ENCODE peak calls at places on chromosomes 6 and 20, in ten cellular contexts. R is skeletal muscle cell; V is astrocyte of the spinal cord; X is NCI-H1436 treated with DMSO at 0.1 percent for 48 hours; P is bronchial epithelial cell; I is CD4-positive, CD25-positive, alpha-beta regulatory T cell; Q is NCI-H460; M is neural crest cell; B is uterus; H is right lobe of liver. Y is an unnamed sample.

GRCh38 chr6:45299096-45299581 is 29.0 kb upstream of the RUNX2 start:
- DNase-seq in H (no peak), M (no peak), B (no peak), Q (no peak), V (no peak), R (no peak), X (no peak), P (no peak), I (no peak), Y (no peak)

GRCh38 chr20:22746957-22747356 is 162.6 kb upstream of the FOXA2 start:
- DNase-seq in X (no peak), M (no peak), I (no peak), V (no peak), P (no peak), R (no peak), B (no peak), Q (no peak), H (no peak), Y (no peak)

GRCh38 chr6:4957521-4958231 is 46.2 kb downstream of the RPP40 start:
- DNase-seq in H (no peak), B (no peak), I (no peak), X (no peak), Q (no peak), M (no peak), P (no peak), V (no peak), R (no peak), Y (no peak)

GRCh38 chr6:151721141-151721540 is 86.3 kb upstream of the ESR1 start:
- DNase-seq in Q (no peak), X (no peak), B (no peak), H (no peak), I (no peak), V (no peak), P (no peak), M (no peak), R (no peak), Y (no peak)

GRCh38 chr6:151806757-151807512 is 547 bp upstream of the ESR1 start:
- DNase-seq in X (no peak), V (peak), I (no peak), R (no peak), B (no peak), H (no peak), Q (no peak), P (no peak), M (no peak), Y (no peak)

GRCh38 chr20:44730441-44730840 is 15.2 kb upstream of the KCNK15 start:
- DNase-seq in I (no peak), V (peak), B (no peak), R (peak), X (no peak), M (no peak), P (peak), Q (peak), H (no peak), Y (no peak)

GRCh38 chr6:69813508-69813907 is 16.7 kb upstream of the LMBRD1 start:
- DNase-seq in M (no peak), Q (no peak), H (no peak), R (no peak), V (no peak), B (no peak), I (peak), P (peak), X (no peak), Y (no peak)

GRCh38 chr20:15789083-15789482 is 784.2 kb downstream of the KIF16B start:
- DNase-seq in P (no peak), H (no peak), B (no peak), Q (no peak), M (no peak), R (no peak), V (no peak), I (no peak), X (no peak), Y (no peak)

GRCh38 chr20:4956200-4956810 is 45.0 kb downstream of the SLC23A2 start:
- DNase-seq in I (peak), X (peak), M (no peak), P (peak), H (no peak), R (no peak), B (no peak), Q (peak), V (peak), Y (no peak)

GRCh38 chr20:11059659-11060058 is 385.9 kb upstream of the JAG1 start:
- DNase-seq in R (no peak), I (no peak), H (no peak), P (no peak), Q (no peak), M (no peak), B (no peak), V (no peak), X (no peak), Y (no peak)

GRCh38 chr6:144411506-144412165 is 126.5 kb downstream of the UTRN start:
- DNase-seq in B (no peak), R (no peak), Q (no peak), I (peak), P (peak), H (no peak), M (no peak), V (no peak), X (no peak), Y (no peak)

GRCh38 chr20:35312348-35312747 is 20.1 kb upstream of the FAM83C start:
- DNase-seq in R (peak), X (no peak), Q (peak), B (no peak), V (peak), H (no peak), P (peak), I (no peak), M (no peak), Y (no peak)

GRCh38 chr6:97630592-97630991 is 347.6 kb upstream of the MMS22L start:
- DNase-seq in I (no peak), Q (no peak), P (peak), H (no peak), X (no peak), M (no peak), R (peak), V (peak), B (no peak), Y (no peak)

GRCh38 chr6:21277601-21278043 is 315.9 kb upstream of the SOX4 start:
- DNase-seq in I (no peak), M (no peak), Q (no peak), P (peak), B (no peak), V (no peak), H (no peak), R (no peak), X (no peak), Y (no peak)

GRCh38 chr6:46790359-46790874 is 2.8 kb upstream of the MEP1A start:
- DNase-seq in B (no peak), M (no peak), P (no peak), X (no peak), V (no peak), H (no peak), I (no peak), R (no peak), Q (no peak), Y (no peak)

GRCh38 chr6:4091926-4092325 is 13.0 kb upstream of the FAM217A start:
- DNase-seq in V (no peak), X (no peak), M (no peak), P (no peak), I (no peak), Q (no peak), B (no peak), H (no peak), R (no peak), Y (no peak)

GRCh38 chr6:46191961-46192360 is 21.2 kb upstream of the ENPP5 start:
- DNase-seq in I (no peak), B (no peak), M (no peak), R (peak), P (peak), V (peak), H (no peak), Q (no peak), X (no peak), Y (no peak)

GRCh38 chr6:5645275-5645674 is 361.4 kb downstream of the NRN1 start:
- DNase-seq in B (no peak), R (no peak), Q (no peak), H (no peak), V (no peak), P (no peak), X (peak), I (no peak), M (no peak), Y (no peak)